ENCODE peak calls at places on chromosomes 3 and 15, in six cellular contexts. P is uterus, J is HCT116, Y is testis, K is left lung, B is thyroid gland. Q is an unnamed sample. For H3K4me1, the result is how much of the 10 kb centered on the place peaks cover.

GRCh38 chr3:45131201-45131600 is 15.0 kb downstream of the CDCP1 start:
- DNase-seq in P (no peak), J (no peak), Y (no peak), K (no peak), B (no peak), Q (no peak)

GRCh38 chr15:47820780-47821319 is 103.5 kb downstream of the SEMA6D start:
- DNase-seq in P (no peak), J (no peak), Y (no peak), K (no peak), B (peak), Q (no peak)

GRCh38 chr15:89772933-89773583 is 3.1 kb upstream of the MESP2 start:
- DNase-seq in P (no peak), J (peak), Y (no peak), K (no peak), B (no peak), Q (no peak)

GRCh38 chr3:45865568-45865955 is 20.8 kb upstream of the CCR9 start:
- DNase-seq in P (no peak), J (no peak), Y (no peak), K (no peak), B (no peak), Q (no peak)

GRCh38 chr3:186888569-186888968 is 41.8 kb upstream of the ST6GAL1 start:
- DNase-seq in P (no peak), J (no peak), Y (no peak), K (no peak), B (no peak), Q (no peak)

GRCh38 chr3:34012102-34012461 is 213.7 kb downstream of the PDCD6IP start:
- DNase-seq in P (no peak), J (peak), Y (no peak), K (no peak), B (no peak), Q (no peak)

GRCh38 chr15:39580630-39581500 is at the start of gene THBS1:
- DNase-seq in P (peak), J (no peak), Y (peak), K (peak), B (peak), Q (peak)

GRCh38 chr15:67832031-67832551 is 6.8 kb downstream of the SKOR1 start:
- DNase-seq in P (no peak), J (no peak), Y (no peak), K (no peak), B (peak), Q (no peak)

GRCh38 chr15:92963794-92964193 is 63.7 kb downstream of the CHD2 start:
- DNase-seq in P (no peak), J (no peak), Y (no peak), K (no peak), B (no peak), Q (no peak)

GRCh38 chr3:128201158-128201755 is 48.0 kb downstream of the EEFSEC start:
- DNase-seq in P (no peak), J (no peak), Y (no peak), K (no peak), B (no peak), Q (no peak)

GRCh38 chr3:74614133-74614967 is at the start of gene CNTN3:
- DNase-seq in P (no peak), J (no peak), Y (peak), K (peak), B (peak), Q (peak)
- H3K4me1 ChIP-seq in P (under half), J (under half), Y (under half), K (under half), B (under half), Q (under half)

DNA sequence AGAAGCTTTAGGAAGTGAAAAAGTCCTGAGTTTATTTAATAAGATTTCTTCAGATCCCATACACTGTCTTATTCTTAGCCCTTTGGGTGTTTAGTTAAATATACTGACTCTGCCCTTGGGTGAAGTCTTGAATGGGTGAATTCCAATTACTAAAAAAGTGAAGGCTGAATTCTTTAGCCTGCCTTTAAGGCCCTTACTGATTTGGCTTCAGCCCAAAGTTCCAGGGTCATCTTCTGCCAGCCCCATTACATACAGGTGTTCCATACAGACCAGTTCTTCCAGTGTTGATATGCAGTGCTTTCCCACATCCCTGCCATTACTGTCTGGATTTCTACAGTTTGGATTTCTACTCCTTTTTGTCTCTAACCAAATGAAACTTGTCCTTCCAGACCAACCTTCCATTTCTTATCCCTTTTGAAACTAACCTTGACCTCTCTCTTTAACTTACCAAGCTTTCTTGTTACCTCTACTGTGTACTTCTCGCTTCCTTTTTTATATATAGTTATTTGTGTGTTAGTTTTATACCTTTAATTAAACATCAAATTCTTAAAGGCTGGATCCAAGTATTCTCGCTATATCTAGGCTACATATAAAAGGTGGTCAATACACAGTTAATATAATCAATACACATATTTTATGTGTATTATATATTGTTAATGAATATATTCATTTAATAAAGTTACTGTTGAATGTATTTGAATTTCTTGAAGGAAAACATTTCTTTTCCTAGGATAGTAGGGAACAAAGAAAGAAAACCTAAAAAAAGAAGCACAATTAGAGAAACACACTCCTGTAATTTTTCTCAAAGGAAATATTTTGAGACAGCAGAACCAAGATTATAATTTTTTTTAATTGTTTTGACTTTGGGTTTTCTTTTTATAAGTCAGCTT is 15.0 kb downstream of the MBNL1 start:
- DNase-seq in P (no peak), J (no peak), Y (no peak), K (no peak), B (no peak), Q (no peak)
- H3K4me1 ChIP-seq in P (under half), J (under half), Y (under half), K (half or more), B (under half), Q (under half)

GRCh38 chr3:23942546-23942945 is 2.5 kb upstream of the NR1D2 start:
- DNase-seq in P (no peak), J (no peak), Y (no peak), K (no peak), B (no peak), Q (no peak)
- H3K4me1 ChIP-seq in P (under half), J (under half), Y (under half), K (under half), B (under half), Q (under half)

GRCh38 chr3:70992131-70992530 is 591.4 kb downstream of the FOXP1 start:
- DNase-seq in P (no peak), J (no peak), Y (no peak), K (no peak), B (no peak), Q (no peak)

GRCh38 chr3:70992557-70992956 is 591.0 kb downstream of the FOXP1 start:
- DNase-seq in P (no peak), J (no peak), Y (no peak), K (no peak), B (no peak), Q (no peak)

GRCh38 chr3:70989174-70989573 is 594.4 kb downstream of the FOXP1 start:
- DNase-seq in P (no peak), J (no peak), Y (no peak), K (no peak), B (no peak), Q (no peak)

GRCh38 chr3:70990190-70990589 is 593.3 kb downstream of the FOXP1 start:
- DNase-seq in P (no peak), J (no peak), Y (no peak), K (no peak), B (no peak), Q (no peak)

GRCh38 chr3:70990723-70991122 is 592.8 kb downstream of the FOXP1 start:
- DNase-seq in P (no peak), J (no peak), Y (no peak), K (no peak), B (no peak), Q (no peak)
- H3K4me1 ChIP-seq in P (under half), J (under half), Y (under half), K (under half), B (under half), Q (under half)

Q was measured in kidney.